ENCODE peak calls at places on chromosomes 3 and 15, in six cellular contexts. Q, S, K, B, D and X are unnamed samples.

GRCh38 chr3:169923189-169923588 is 11.8 kb downstream of the SAMD7 start:
- ATAC-seq in Q (no peak), S (peak; percentile 29), K (no peak), B (peak; percentile 94), D (peak; percentile 85), X (no peak)

GRCh38 chr3:101890716-101891115 is 41.4 kb downstream of the NFKBIZ start:
- ATAC-seq in Q (no peak), S (no peak), K (peak; percentile 93), B (peak; percentile 63), D (peak; percentile 69), X (peak; percentile 99)

GRCh38 chr3:177597325-177598109 is 400.2 kb upstream of the TBL1XR1 start:
- ATAC-seq in Q (peak; percentile 56), S (peak; percentile 71), K (peak; percentile 47), B (peak; percentile 11), D (peak; percentile 39), X (peak; percentile 70)

GRCh38 chr3:32189693-32190092 is 48.8 kb upstream of the CMTM8 start:
- ATAC-seq in Q (no peak), S (no peak), K (no peak), B (no peak), D (no peak), X (no peak)

GRCh38 chr3:179666436-179667035 is 13.7 kb downstream of the USP13 start:
- ATAC-seq in Q (peak; percentile 72), S (no peak), K (no peak), B (no peak), D (no peak), X (no peak)

GRCh38 chr3:124291008-124291407 is 299.1 kb upstream of the ROPN1 start:
- ATAC-seq in Q (no peak), S (no peak), K (no peak), B (no peak), D (no peak), X (no peak)

GRCh38 chr3:184568591-184568917 is 7.0 kb downstream of the EPHB3 start:
- ATAC-seq in Q (peak; percentile 10), S (peak; percentile 27), K (no peak), B (peak; percentile 0), D (no peak), X (no peak)

GRCh38 chr3:29454326-29454725 is 173.5 kb downstream of the RBMS3 start:
- ATAC-seq in Q (no peak), S (no peak), K (no peak), B (no peak), D (no peak), X (no peak)

GRCh38 chr3:89145995-89146394 is 38.6 kb downstream of the EPHA3 start:
- ATAC-seq in Q (peak; percentile 60), S (peak; percentile 80), K (no peak), B (no peak), D (peak; percentile 38), X (no peak)

GRCh38 chr3:140403559-140403958 is 274.3 kb upstream of the TRIM42 start:
- ATAC-seq in Q (peak; percentile 89), S (no peak), K (no peak), B (no peak), D (no peak), X (no peak)

GRCh38 chr3:186871403-186871924 is 29.0 kb downstream of the ADIPOQ start:
- ATAC-seq in Q (no peak), S (no peak), K (no peak), B (no peak), D (no peak), X (no peak)

GRCh38 chr15:78893538-78893937 is 20.8 kb downstream of the MORF4L1 start:
- ATAC-seq in Q (no peak), S (no peak), K (no peak), B (no peak), D (no peak), X (no peak)

GRCh38 chr3:9121366-9121765 is 128.1 kb downstream of the SRGAP3 start:
- ATAC-seq in Q (no peak), S (no peak), K (no peak), B (no peak), D (no peak), X (no peak)

GRCh38 chr3:152516195-152516594 is 247.5 kb downstream of the MBNL1 start:
- ATAC-seq in Q (no peak), S (no peak), K (no peak), B (no peak), D (no peak), X (no peak)

GRCh38 chr15:75112278-75112847 is 89.0 kb downstream of the PPCDC start:
- ATAC-seq in Q (no peak), S (no peak), K (no peak), B (no peak), D (no peak), X (no peak)

GRCh38 chr3:23830869-23831484 is 25.2 kb downstream of the UBE2E1 start:
- ATAC-seq in Q (peak; percentile 55), S (no peak), K (peak; percentile 78), B (no peak), D (no peak), X (peak; percentile 96)

GRCh38 chr3:15969874-15970640 is 172.3 kb upstream of the ANKRD28 start:
- ATAC-seq in Q (no peak), S (no peak), K (no peak), B (no peak), D (no peak), X (no peak)

GRCh38 chr15:65517866-65518207 is 348 bp upstream of the DPP8 start:
- ATAC-seq in Q (no peak), S (no peak), K (peak; percentile 20), B (no peak), D (no peak), X (peak; percentile 10)

GRCh38 chr15:39124925-39125625 is 455.8 kb upstream of the THBS1 start:
- ATAC-seq in Q (no peak), S (no peak), K (no peak), B (no peak), D (no peak), X (no peak)

GRCh38 chr3:30538787-30539186 is 67.6 kb upstream of the TGFBR2 start:
- ATAC-seq in Q (peak; percentile 68), S (no peak), K (peak; percentile 85), B (peak; percentile 76), D (peak; percentile 52), X (peak; percentile 64)

GRCh38 chr3:28292622-28293021 is 51.2 kb downstream of the CMC1 start:
- ATAC-seq in Q (no peak), S (no peak), K (no peak), B (no peak), D (no peak), X (no peak)

GRCh38 chr15:57190208-57190607 is 186.1 kb upstream of the CGNL1 start:
- ATAC-seq in Q (no peak), S (no peak), K (no peak), B (no peak), D (no peak), X (no peak)

GRCh38 chr3:37308247-37308646 is 133.9 kb upstream of the LRRFIP2 start:
- ATAC-seq in Q (peak; percentile 43), S (no peak), K (no peak), B (no peak), D (peak; percentile 51), X (no peak)

GRCh38 chr15:38058596-38059075 is 124.2 kb downstream of the TMCO5A start:
- ATAC-seq in Q (peak; percentile 53), S (no peak), K (no peak), B (no peak), D (no peak), X (peak; percentile 31)

GRCh38 chr3:129655326-129655725 is 48.9 kb upstream of the PLXND1 start:
- ATAC-seq in Q (no peak), S (no peak), K (no peak), B (no peak), D (no peak), X (no peak)

GRCh38 chr3:23740517-23741402 is 65.0 kb upstream of the UBE2E1 start:
- ATAC-seq in Q (peak; percentile 89), S (no peak), K (peak; percentile 96), B (peak; percentile 61), D (peak; percentile 74), X (peak; percentile 90)

GRCh38 chr3:69494091-69494659 is 108.3 kb upstream of the FRMD4B start:
- ATAC-seq in Q (no peak), S (no peak), K (no peak), B (no peak), D (no peak), X (no peak)

GRCh38 chr15:98663606-98664005 is 15.3 kb downstream of the IGF1R start:
- ATAC-seq in Q (no peak), S (no peak), K (no peak), B (no peak), D (no peak), X (no peak)

GRCh38 chr3:130111185-130111864 is 29.7 kb downstream of the ALG1L2 start:
- ATAC-seq in Q (peak; percentile 100), S (peak; percentile 100), K (peak; percentile 100), B (peak; percentile 100), D (peak; percentile 100), X (peak; percentile 100)